ENCODE peak calls at places on chromosomes 1 and 21, in seven cellular contexts. J is IMR-90, A is GM06990, E is uterus, V is cardiac muscle cell, O is MCF 10A, M is cardiac fibroblast. U is an unnamed sample.

GRCh38 chr1:33927721-33928120 is 63.8 kb downstream of the HMGB4 start:
- DNase-seq in J (no peak), A (no peak), E (no peak), V (no peak), O (no peak), M (no peak), U (no peak)

GRCh38 chr1:58781541-58782307 is 2.1 kb downstream of the JUN start:
- DNase-seq in J (peak; percentile 69), A (peak; percentile 70), E (peak; percentile 77), V (peak; percentile 80), O (peak; percentile 60), M (peak; percentile 74), U (peak; percentile 58)

GRCh38 chr1:15966081-15966955 is 9.6 kb downstream of the ZBTB17 start:
- DNase-seq in J (peak; percentile 79), A (peak; percentile 78), E (no peak), V (no peak), O (no peak), M (peak; percentile 84), U (no peak)

GRCh38 chr1:207763091-207763490 is 11.2 kb downstream of the CD46 start:
- DNase-seq in J (no peak), A (no peak), E (no peak), V (no peak), O (peak; percentile 25), M (no peak), U (no peak)

GRCh38 chr1:167442854-167443565 is 75.3 kb downstream of the CD247 start:
- DNase-seq in J (no peak), A (no peak), E (no peak), V (no peak), O (no peak), M (no peak), U (no peak)

GRCh38 chr21:28485301-28486022 is 507.2 kb downstream of the LTN1 start:
- DNase-seq in J (peak; percentile 80), A (no peak), E (no peak), V (no peak), O (peak; percentile 46), M (peak; percentile 92), U (no peak)

GRCh38 chr1:94617139-94617805 is 75.7 kb upstream of the F3 start:
- DNase-seq in J (peak; percentile 87), A (no peak), E (no peak), V (no peak), O (peak; percentile 58), M (peak; percentile 65), U (no peak)

GRCh38 chr21:15121655-15122120 is 56.9 kb upstream of the NRIP1 start:
- DNase-seq in J (peak; percentile 47), A (no peak), E (no peak), V (no peak), O (no peak), M (peak; percentile 58), U (no peak)

GRCh38 chr1:173134029-173134428 is 73.1 kb downstream of the TNFSF4 start:
- DNase-seq in J (peak; percentile 87), A (no peak), E (no peak), V (no peak), O (peak; percentile 14), M (peak; percentile 56), U (no peak)

GRCh38 chr1:58402444-58402843 is 144.1 kb downstream of the OMA1 start:
- DNase-seq in J (peak; percentile 26), A (no peak), E (no peak), V (no peak), O (no peak), M (peak; percentile 39), U (no peak)

GRCh38 chr21:40070871-40071270 is 203.6 kb downstream of the PCP4 start:
- DNase-seq in J (no peak), A (no peak), E (no peak), V (no peak), O (no peak), M (no peak), U (no peak)

GRCh38 chr1:232443372-232443771 is 186.6 kb downstream of the SIPA1L2 start:
- DNase-seq in J (no peak), A (no peak), E (no peak), V (no peak), O (no peak), M (no peak), U (no peak)

GRCh38 chr1:155141799-155142198 is 1.5 kb upstream of the DPM3 start:
- DNase-seq in J (no peak), A (no peak), E (no peak), V (no peak), O (no peak), M (no peak), U (no peak)

GRCh38 chr21:15839601-15840000 is 109.8 kb downstream of the USP25 start:
- DNase-seq in J (peak; percentile 39), A (no peak), E (no peak), V (no peak), O (no peak), M (peak; percentile 54), U (no peak)

GRCh38 chr1:112643080-112643479 is 23.4 kb downstream of the CAPZA1 start:
- DNase-seq in J (no peak), A (no peak), E (no peak), V (no peak), O (no peak), M (no peak), U (no peak)

DNA sequence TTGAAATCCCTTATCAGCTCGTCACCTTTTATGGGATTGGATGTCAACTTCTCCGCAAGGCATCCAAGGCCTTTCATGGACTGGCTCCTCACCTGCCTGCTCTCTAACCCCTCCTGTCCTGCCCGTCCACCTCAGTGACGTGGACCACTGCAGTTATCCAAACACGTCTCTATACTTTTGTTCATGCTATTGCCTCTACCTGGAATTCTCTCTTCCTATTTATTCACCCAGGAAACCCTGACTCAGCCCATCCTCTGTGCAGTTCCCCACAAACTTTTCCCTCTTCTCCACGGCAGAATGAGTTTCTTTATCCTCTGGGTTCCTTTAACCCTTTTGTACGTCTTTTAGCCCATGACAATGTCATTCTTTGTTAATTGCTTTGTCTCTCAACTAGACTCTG is 5.1 kb upstream of the UTP25 start:
- DNase-seq in J (no peak), A (no peak), E (no peak), V (no peak), O (no peak), M (no peak), U (no peak)
- TF ChIP-seq CTCF in J (no peak), A (no peak), E (no peak), V (no peak), O (no peak), M (no peak), U (no peak)

DNA sequence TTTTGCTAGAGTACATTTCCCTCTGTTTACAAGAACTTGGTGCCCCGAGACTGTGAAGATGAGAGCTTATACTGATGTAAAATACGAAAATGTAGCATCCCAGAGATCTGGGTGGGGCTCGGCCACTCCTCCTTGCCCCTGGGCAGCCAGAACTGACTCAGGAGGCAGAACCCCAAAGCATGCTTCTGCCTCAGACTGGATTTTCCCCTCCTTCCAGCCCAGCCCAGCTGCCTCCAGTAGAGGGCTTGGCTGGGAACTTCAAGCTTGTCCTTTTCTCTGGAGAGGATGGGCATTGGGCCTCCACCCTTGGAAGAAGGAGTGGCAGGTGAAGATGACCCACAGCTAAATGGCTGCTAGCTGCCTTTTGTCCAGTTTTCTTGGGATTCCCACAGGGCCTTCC is 24.3 kb upstream of the BTG2 start:
- DNase-seq in J (peak; percentile 24), A (no peak), E (peak; percentile 45), V (no peak), O (peak; percentile 79), M (no peak), U (no peak)
- TF ChIP-seq CTCF in J (no peak), A (no peak), E (no peak), V (no peak), O (peak; percentile 39), M (peak; percentile 18), U (no peak)

DNA sequence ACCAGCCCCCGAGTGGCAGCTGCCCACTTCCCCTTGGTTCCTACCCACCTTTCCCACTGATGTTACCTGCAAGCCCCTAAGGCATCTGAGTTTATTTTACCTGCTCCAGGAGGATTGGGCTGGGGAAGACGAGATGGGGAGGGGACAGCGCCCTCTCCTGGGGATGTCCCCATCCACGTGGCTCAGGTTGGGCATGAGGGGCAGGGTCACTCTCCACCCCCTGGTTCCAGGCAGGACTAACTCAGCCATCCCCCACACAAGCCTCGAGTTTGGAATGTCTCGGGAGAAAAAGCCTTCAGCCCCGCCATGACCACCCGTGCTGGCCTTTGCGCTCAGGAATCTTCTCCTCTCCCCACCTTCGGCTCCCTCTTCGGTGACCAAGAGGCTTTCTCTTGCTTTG is 90.0 kb downstream of the ARHGEF10L start:
- DNase-seq in J (no peak), A (no peak), E (no peak), V (no peak), O (no peak), M (no peak), U (peak; percentile 41)
- TF ChIP-seq CTCF in J (peak; percentile 10), A (peak; percentile 30), E (peak; percentile 18), V (peak; percentile 8), O (peak; percentile 13), M (no peak), U (peak; percentile 51)

GRCh38 chr1:226566234-226566633 is 17.7 kb downstream of the STUM start:
- DNase-seq in J (no peak), A (no peak), E (no peak), V (no peak), O (no peak), M (no peak), U (no peak)

GRCh38 chr1:226569879-226570547 is 21.4 kb downstream of the STUM start:
- DNase-seq in J (no peak), A (no peak), E (no peak), V (peak; percentile 61), O (peak; percentile 34), M (no peak), U (peak; percentile 61)

GRCh38 chr1:226568975-226569741 is 20.6 kb downstream of the STUM start:
- DNase-seq in J (no peak), A (no peak), E (no peak), V (no peak), O (no peak), M (no peak), U (no peak)

GRCh38 chr1:226565476-226565875 is 16.9 kb downstream of the STUM start:
- DNase-seq in J (no peak), A (no peak), E (no peak), V (no peak), O (no peak), M (no peak), U (no peak)

DNA sequence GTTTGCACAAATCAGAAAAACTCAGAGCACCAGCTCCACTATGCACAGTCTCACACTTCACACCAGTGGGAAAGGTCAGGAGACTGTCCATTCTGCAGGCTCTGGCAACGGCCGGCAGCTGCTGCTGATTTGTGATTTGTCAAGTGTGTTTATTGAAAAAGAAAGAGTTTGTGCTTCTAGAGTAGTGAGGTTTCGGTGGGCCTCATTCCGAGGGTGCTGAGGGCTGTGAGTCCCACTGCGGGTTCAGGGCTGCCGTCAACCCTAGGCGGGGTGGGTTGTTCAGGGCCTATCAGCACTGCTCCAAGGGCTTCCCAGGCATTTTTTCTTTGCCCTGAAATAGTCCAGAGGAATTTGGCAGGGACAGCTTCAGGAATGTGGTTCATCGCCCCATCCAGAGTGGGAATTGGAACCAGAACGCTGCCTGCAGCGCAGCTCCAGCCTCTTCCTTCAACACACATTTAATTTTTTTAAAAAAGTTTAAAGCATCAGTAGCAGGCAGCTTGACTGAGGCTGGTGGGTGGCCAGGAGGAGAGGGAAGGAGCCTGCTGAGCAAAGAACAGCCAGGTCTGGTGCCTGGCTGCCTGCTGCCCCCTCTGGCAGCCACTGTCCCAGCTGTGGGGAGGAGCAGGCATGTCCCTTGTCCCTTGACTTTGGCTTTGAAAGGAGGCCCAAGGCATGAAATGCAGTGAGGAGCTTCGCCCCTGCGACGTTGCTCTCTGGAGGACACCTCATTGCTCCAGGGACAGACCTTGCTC is 19.7 kb downstream of the STUM start:
- DNase-seq in J (no peak), A (no peak), E (peak; percentile 28), V (peak; percentile 48), O (no peak), M (no peak), U (peak; percentile 26)
- TF ChIP-seq CTCF in J (no peak), A (peak; percentile 43), E (no peak), V (peak; percentile 34), O (peak; percentile 15), M (peak; percentile 15), U (no peak)

U was measured in endothelial cell.